ENCODE peak calls at places on chromosome 1, in nine cellular contexts. W is activated B cell treated with CpG ODN at 0.5 μM for 24 hours, H is NCI-H748 treated with DMSO at 0.1 percent for 48 hours, Y is left lung, I is IMR-90, M is Daoy, L is brain microvascular endothelial cell, R is HCT116, F is GM03348. B is an unnamed sample.

GRCh38 chr1:227780101-227781044 is 35.1 kb upstream of the PRSS38 start:
- DNase-seq in W (peak; percentile 6), R (no peak), M (no peak), F (no peak), L (no peak), I (no peak), Y (no peak), H (no peak), B (no peak)

GRCh38 chr1:192814805-192815204 is 6.0 kb downstream of the RGS2 start:
- DNase-seq in H (no peak), I (no peak), L (no peak), F (no peak), W (no peak), Y (no peak), R (no peak), M (no peak), B (no peak)

GRCh38 chr1:91596474-91596873 is 95.8 kb downstream of the CDC7 start:
- DNase-seq in I (peak; percentile 46), H (no peak), L (peak; percentile 44), W (no peak), F (peak; percentile 26), M (peak; percentile 36), Y (no peak), R (no peak), B (no peak)

GRCh38 chr1:188769181-188769580 is 1708.5 kb downstream of the BRINP3 start:
- DNase-seq in H (no peak), Y (no peak), I (no peak), M (no peak), R (no peak), F (no peak), W (no peak), L (no peak), B (no peak)

GRCh38 chr1:51627672-51628071 is 10.8 kb downstream of the OSBPL9 start:
- DNase-seq in R (no peak), M (peak; percentile 38), Y (no peak), I (peak; percentile 67), W (no peak), F (peak; percentile 50), H (peak; percentile 5), L (peak; percentile 60), B (peak; percentile 52)

GRCh38 chr1:65437616-65438015 is 17.1 kb downstream of the LEPR start:
- DNase-seq in R (no peak), L (no peak), H (no peak), I (no peak), W (no peak), M (no peak), F (no peak), Y (no peak), B (no peak)

GRCh38 chr1:238409947-238410346 is 519.2 kb upstream of the ZP4 start:
- DNase-seq in M (peak; percentile 21), L (peak; percentile 74), I (peak; percentile 44), R (no peak), H (no peak), F (no peak), W (no peak), Y (no peak), B (peak; percentile 71)

GRCh38 chr1:233885196-233886028 is 19.1 kb upstream of the SLC35F3 start:
- DNase-seq in L (no peak), M (peak; percentile 84), Y (no peak), W (no peak), F (no peak), R (no peak), H (no peak), I (no peak), B (no peak)

GRCh38 chr1:40161888-40162397 is 756 bp downstream of the RLF start:
- DNase-seq in F (no peak), Y (peak; percentile 55), W (no peak), R (no peak), M (no peak), L (no peak), I (peak; percentile 4), H (no peak), B (no peak)

GRCh38 chr1:74650561-74650960 is 23.0 kb downstream of the ERICH3 start:
- DNase-seq in I (peak; percentile 41), L (peak; percentile 22), F (no peak), M (peak; percentile 65), Y (no peak), W (no peak), H (no peak), R (no peak), B (peak; percentile 61)

B was measured in kidney tubule cell.